ENCODE peak calls at places on chromosome 2, in seven cellular contexts. X is lower lobe of right lung, F is astrocyte of the cerebellum, P is H9, Z is type B pancreatic cell, R is cardiac muscle cell, Q is A549. C is an unnamed sample.

GRCh38 chr2:156333274-156333950 is 891 bp upstream of the NR4A2 start:
- DNase-seq in X (peak; percentile 88), F (no peak), P (no peak), Z (no peak), R (no peak), Q (no peak), C (no peak)

GRCh38 chr2:224008702-224009261 is 30.3 kb downstream of the SERPINE2 start:
- DNase-seq in X (no peak), F (no peak), P (peak; percentile 76), Z (no peak), R (peak; percentile 61), Q (no peak), C (no peak)

GRCh38 chr2:134934150-134934549 is 15.5 kb downstream of the CCNT2 start:
- DNase-seq in X (no peak), F (no peak), P (no peak), Z (no peak), R (no peak), Q (no peak), C (no peak)

GRCh38 chr2:241540766-241541561 is 17.6 kb upstream of the BOK start:
- DNase-seq in X (peak; percentile 80), F (no peak), P (peak; percentile 95), Z (no peak), R (peak; percentile 66), Q (peak; percentile 50), C (no peak)

GRCh38 chr2:191066281-191067233 is 52.6 kb upstream of the STAT1 start:
- DNase-seq in X (no peak), F (no peak), P (no peak), Z (no peak), R (no peak), Q (no peak), C (no peak)

GRCh38 chr2:215624423-215624829 is 188.6 kb upstream of the FN1 start:
- DNase-seq in X (peak; percentile 54), F (peak; percentile 49), P (no peak), Z (no peak), R (peak; percentile 99), Q (no peak), C (no peak)

GRCh38 chr2:101895819-101896322 is 95.9 kb upstream of the IL1R2 start:
- DNase-seq in X (no peak), F (no peak), P (no peak), Z (no peak), R (no peak), Q (no peak), C (no peak)

GRCh38 chr2:209875270-209875669 is 103.6 kb downstream of the UNC80 start:
- DNase-seq in X (no peak), F (no peak), P (no peak), Z (no peak), R (no peak), Q (no peak), C (no peak)

GRCh38 chr2:175003875-175004729 is 1.1 kb downstream of the CHN1 start:
- DNase-seq in X (no peak), F (no peak), P (peak; percentile 62), Z (no peak), R (no peak), Q (peak; percentile 41), C (no peak)

GRCh38 chr2:65605427-65606058 is 173.1 kb upstream of the SPRED2 start:
- DNase-seq in X (no peak), F (no peak), P (no peak), Z (no peak), R (no peak), Q (no peak), C (no peak)

GRCh38 chr2:219877714-219878113 is 250.3 kb downstream of the SLC4A3 start:
- DNase-seq in X (no peak), F (no peak), P (no peak), Z (no peak), R (no peak), Q (no peak), C (no peak)

GRCh38 chr2:130827502-130828251 is 9.0 kb upstream of the ARHGEF4 start:
- DNase-seq in X (peak; percentile 24), F (peak; percentile 80), P (no peak), Z (no peak), R (peak; percentile 78), Q (no peak), C (no peak)

GRCh38 chr2:161488131-161488699 is 72.1 kb downstream of the TBR1 start:
- DNase-seq in X (no peak), F (no peak), P (no peak), Z (no peak), R (no peak), Q (no peak), C (no peak)

GRCh38 chr2:157427922-157428303 is 16.0 kb downstream of the CYTIP start:
- DNase-seq in X (no peak), F (no peak), P (no peak), Z (no peak), R (no peak), Q (no peak), C (no peak)

GRCh38 chr2:23426284-23426905 is 41.4 kb downstream of the KLHL29 start:
- DNase-seq in X (no peak), F (no peak), P (peak; percentile 20), Z (peak; percentile 63), R (peak; percentile 60), Q (no peak), C (no peak)

GRCh38 chr2:42369551-42370229 is 8.7 kb upstream of the COX7A2L start:
- DNase-seq in X (no peak), F (no peak), P (no peak), Z (no peak), R (no peak), Q (no peak), C (peak; percentile 55)

GRCh38 chr2:202140522-202141292 is 67.7 kb downstream of the KIAA2012 start:
- DNase-seq in X (no peak), F (peak; percentile 19), P (no peak), Z (no peak), R (no peak), Q (no peak), C (no peak)

GRCh38 chr2:165401285-165401852 is 68.1 kb upstream of the CSRNP3 start:
- DNase-seq in X (no peak), F (peak; percentile 83), P (no peak), Z (no peak), R (peak; percentile 89), Q (no peak), C (peak; percentile 51)

GRCh38 chr2:23601301-23601965 is 216.5 kb downstream of the KLHL29 start:
- DNase-seq in X (peak; percentile 16), F (peak; percentile 48), P (no peak), Z (no peak), R (peak; percentile 19), Q (no peak), C (no peak)

GRCh38 chr2:127865926-127866325 is 8.0 kb upstream of the POLR2D start:
- DNase-seq in X (no peak), F (no peak), P (no peak), Z (no peak), R (no peak), Q (no peak), C (no peak)

GRCh38 chr2:127862228-127862627 is 4.3 kb upstream of the POLR2D start:
- DNase-seq in X (no peak), F (no peak), P (no peak), Z (no peak), R (no peak), Q (no peak), C (no peak)

GRCh38 chr2:127859712-127860085 is 1.7 kb upstream of the POLR2D start:
- DNase-seq in X (peak; percentile 89), F (no peak), P (peak; percentile 92), Z (peak; percentile 77), R (peak; percentile 7), Q (no peak), C (no peak)

DNA sequence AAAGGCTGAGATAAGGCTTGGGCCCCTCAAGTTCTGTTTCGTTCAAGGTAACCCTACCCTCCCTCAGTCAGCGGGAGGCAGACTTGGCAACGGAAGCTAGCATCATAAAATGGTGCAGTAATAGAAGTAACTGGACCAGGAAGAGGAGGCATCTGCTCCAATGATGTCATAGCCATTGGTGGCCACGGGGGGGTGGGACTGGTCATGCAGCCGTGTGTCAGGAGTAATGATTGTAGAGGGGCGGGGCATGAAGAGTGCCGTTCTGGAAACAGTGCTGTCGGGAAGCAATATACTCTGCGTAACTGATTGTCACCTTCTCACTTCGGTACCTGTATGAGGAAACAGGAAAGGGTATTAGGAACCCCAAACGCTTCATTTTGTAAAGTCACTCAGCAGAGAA is 6.9 kb upstream of the POLR2D start:
- DNase-seq in X (no peak), F (no peak), P (no peak), Z (no peak), R (no peak), Q (peak; percentile 57), C (no peak)
- TF ChIP-seq CTCF in X (no peak), F (no peak), P (peak; percentile 17), Z (peak; percentile 16), R (no peak), Q (no peak), C (peak; percentile 14)

DNA sequence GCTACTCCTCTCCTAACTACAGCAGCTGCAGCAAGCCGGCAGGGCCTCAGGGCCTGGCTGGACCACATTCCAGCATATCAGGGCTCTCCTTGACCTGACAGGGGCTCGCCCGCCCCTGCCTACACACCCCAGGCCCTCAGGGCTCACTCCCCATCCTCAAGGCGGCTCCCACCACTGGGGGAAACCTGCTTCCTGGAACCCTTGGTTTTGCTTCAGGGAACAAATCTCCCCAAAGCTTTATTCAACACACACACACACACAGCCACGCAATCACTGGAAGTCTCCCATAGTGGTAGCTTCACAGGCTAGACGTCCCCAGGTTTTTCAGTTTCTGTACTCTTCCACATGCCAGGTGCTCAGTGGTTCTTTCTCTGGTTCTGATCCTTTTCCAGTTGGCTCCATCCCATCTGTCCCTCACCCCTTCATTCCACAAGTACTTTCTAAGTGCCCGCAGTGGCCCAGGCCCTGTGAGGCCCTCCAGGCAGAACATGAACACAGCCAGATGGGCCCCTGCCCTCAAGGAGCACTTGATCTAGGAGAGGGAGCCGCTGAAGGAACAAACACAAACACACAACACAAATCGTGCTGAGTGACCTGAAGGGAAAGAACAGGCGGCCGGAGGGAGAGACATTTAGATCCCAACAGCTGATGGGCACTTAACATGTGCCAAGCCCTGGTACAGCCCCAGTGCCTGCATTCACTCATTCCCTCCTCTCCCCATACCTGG is 51.1 kb downstream of the TNS1 start:
- DNase-seq in X (peak; percentile 76), F (no peak), P (no peak), Z (no peak), R (no peak), Q (no peak), C (no peak)
- TF ChIP-seq CTCF in X (no peak), F (no peak), P (no peak), Z (no peak), R (no peak), Q (no peak), C (no peak)

GRCh38 chr2:69720404-69720803 is 21.5 kb upstream of the ANXA4 start:
- DNase-seq in X (no peak), F (no peak), P (no peak), Z (no peak), R (peak; percentile 31), Q (no peak), C (no peak)
- TF ChIP-seq CTCF in X (peak; percentile 20), F (peak; percentile 62), P (peak; percentile 28), Z (peak; percentile 57), R (peak; percentile 51), Q (no peak), C (peak; percentile 30)

DNA sequence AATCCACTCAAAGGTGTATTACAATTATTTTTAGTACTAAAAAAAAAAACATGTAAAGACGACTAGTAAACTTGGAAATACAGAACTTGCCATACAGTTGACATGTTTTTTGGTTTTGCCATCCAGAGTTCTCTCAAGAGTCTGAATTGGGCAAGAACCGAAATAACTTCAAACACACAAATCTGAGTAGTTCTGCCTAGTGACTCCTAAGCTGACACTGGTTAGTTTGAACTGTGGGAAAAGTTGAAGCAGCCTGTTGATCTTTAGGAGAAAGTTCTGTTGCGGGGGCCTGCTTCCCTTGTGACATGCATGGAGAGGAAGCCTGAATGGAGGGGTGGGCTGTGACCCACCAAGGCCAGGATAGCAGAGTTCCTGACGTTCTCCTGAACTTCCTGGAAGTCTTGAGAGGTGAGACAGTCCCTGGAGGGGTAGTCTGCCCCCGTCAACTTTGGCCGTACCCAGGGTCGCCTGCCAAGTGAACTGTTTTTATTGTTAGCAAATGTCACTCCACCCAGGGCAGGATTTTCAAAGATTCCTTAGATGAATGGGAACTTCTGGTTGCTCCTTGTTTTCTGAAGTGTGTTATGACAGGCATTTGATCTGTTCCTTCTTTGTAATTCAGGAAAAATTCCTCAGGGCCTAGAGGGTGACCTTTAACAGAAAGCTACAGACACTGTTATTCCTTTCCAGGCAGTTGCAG is 85.6 kb upstream of the SPTBN1 start:
- DNase-seq in X (no peak), F (no peak), P (no peak), Z (no peak), R (peak; percentile 17), Q (no peak), C (no peak)
- TF ChIP-seq CTCF in X (no peak), F (no peak), P (no peak), Z (no peak), R (no peak), Q (no peak), C (no peak)

C was measured in kidney epithelial cell.